ENCODE peak calls at places on chromosome 16, in eight cellular contexts. R, H, B, L, U, N, D and P are unnamed samples.

GRCh38 chr16:23615805-23616204 is 19.7 kb upstream of the NDUFAB1 start:
- DNase-seq in U (no peak), B (no peak), D (no peak), N (no peak), H (no peak), R (no peak), L (no peak), P (no peak)

GRCh38 chr16:69798466-69798865 is 36.3 kb downstream of the WWP2 start:
- DNase-seq in B (no peak), R (peak), N (no peak), D (no peak), L (no peak), U (no peak), H (no peak), P (no peak)

GRCh38 chr16:87822571-87822970 is 46.7 kb downstream of the SLC7A5 start:
- DNase-seq in D (no peak), H (no peak), B (no peak), N (no peak), U (no peak), L (no peak), R (no peak), P (no peak)

GRCh38 chr16:89618114-89618999 is 4.9 kb downstream of the DPEP1 start:
- DNase-seq in R (no peak), H (no peak), D (no peak), N (peak), B (no peak), U (no peak), L (no peak), P (no peak)

GRCh38 chr16:88597856-88598491 is 27.8 kb downstream of the ZC3H18 start:
- DNase-seq in B (no peak), D (no peak), U (no peak), H (no peak), L (no peak), N (no peak), R (no peak), P (no peak)

GRCh38 chr16:68194263-68194662 is 41.7 kb downstream of the ESRP2 start:
- DNase-seq in B (no peak), R (no peak), U (no peak), L (no peak), H (no peak), D (no peak), N (no peak), P (no peak)

GRCh38 chr16:86517652-86518258 is 7.4 kb downstream of the FOXF1 start:
- DNase-seq in R (no peak), D (peak), L (no peak), N (peak), B (peak), U (no peak), H (peak), P (no peak)

GRCh38 chr16:25709182-25709581 is 17.4 kb downstream of the HS3ST4 start:
- DNase-seq in H (no peak), L (no peak), B (no peak), N (no peak), R (no peak), D (no peak), U (no peak), P (no peak)

GRCh38 chr16:11379420-11379819 is 34.2 kb downstream of the RMI2 start:
- DNase-seq in D (no peak), H (no peak), L (no peak), U (no peak), R (no peak), N (no peak), B (no peak), P (no peak)

DNA sequence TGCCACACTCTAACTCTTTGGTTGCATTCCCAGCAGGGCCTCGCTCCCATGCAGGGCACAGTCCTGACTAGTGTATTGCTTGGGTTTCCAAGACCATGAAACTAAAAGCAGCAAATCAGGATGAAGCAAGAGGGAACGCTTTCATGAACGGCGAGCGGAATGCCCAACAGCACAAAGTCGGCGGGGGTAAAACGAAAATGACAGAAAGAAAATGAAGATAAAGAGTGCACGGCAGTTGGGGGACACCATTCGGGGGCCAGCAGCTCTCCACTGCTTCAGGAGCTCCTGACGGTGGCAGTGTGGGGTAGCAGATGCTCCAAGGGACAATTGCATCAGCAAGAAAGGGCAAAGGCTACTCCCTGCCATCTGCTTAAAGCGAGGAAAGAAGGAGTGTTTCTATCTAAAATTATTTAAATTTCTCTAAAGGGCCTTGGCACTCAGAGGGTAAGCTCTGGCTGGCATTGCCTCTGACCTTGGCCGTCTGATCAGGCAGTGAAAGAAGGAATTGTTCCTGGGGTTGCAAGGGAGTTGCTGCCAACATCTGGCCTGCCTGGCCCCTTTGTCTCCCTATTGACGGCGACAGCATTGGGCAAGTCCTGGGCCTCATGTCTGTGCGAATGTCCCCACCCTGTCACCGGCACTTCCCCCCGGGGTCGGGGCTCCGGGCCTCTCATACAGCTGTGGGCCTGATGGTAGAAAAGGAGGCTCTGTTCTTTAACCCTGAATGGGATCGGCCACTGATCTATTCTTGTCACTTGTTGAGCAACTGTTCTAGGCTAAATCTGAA is 138.2 kb downstream of the CMIP start:
- DNase-seq in H (peak), R (no peak), D (peak), L (no peak), U (no peak), N (peak), B (no peak), P (no peak)
- TF ChIP-seq CTCF in H (no peak), R (no peak), D (no peak), L (peak), U (peak), N (peak), B (peak), P (no peak)

DNA sequence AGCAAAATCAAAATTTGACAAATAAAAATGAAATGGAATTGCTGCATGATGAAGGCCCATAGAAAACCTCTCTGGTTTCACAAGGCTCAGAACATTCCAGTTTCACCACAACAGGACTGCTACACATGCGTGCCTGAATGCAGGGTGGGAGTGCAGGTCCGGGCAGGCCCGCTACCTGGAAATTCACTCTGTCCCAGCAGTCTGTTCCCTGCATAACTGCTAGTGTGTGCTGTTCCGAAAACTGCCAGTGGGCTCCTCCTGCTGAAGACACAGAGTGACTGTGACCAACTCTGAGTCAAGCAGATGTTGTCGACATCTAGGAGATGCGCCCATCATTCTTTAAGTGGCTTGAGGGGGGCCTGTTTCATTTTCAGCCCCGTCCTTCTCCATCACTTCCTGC is 284.8 kb upstream of the MAF start:
- DNase-seq in B (no peak), D (no peak), R (no peak), N (no peak), H (no peak), L (peak), U (no peak), P (no peak)
- TF ChIP-seq CTCF in B (no peak), D (no peak), R (no peak), N (no peak), H (no peak), L (peak), U (no peak), P (no peak)

GRCh38 chr16:13397126-13397525 is 495.7 kb downstream of the SHISA9 start:
- DNase-seq in U (no peak), H (no peak), N (no peak), D (no peak), L (no peak), R (no peak), B (no peak), P (no peak)
- TF ChIP-seq CTCF in U (peak), H (no peak), N (no peak), D (no peak), L (no peak), R (no peak), B (no peak), P (no peak)

DNA sequence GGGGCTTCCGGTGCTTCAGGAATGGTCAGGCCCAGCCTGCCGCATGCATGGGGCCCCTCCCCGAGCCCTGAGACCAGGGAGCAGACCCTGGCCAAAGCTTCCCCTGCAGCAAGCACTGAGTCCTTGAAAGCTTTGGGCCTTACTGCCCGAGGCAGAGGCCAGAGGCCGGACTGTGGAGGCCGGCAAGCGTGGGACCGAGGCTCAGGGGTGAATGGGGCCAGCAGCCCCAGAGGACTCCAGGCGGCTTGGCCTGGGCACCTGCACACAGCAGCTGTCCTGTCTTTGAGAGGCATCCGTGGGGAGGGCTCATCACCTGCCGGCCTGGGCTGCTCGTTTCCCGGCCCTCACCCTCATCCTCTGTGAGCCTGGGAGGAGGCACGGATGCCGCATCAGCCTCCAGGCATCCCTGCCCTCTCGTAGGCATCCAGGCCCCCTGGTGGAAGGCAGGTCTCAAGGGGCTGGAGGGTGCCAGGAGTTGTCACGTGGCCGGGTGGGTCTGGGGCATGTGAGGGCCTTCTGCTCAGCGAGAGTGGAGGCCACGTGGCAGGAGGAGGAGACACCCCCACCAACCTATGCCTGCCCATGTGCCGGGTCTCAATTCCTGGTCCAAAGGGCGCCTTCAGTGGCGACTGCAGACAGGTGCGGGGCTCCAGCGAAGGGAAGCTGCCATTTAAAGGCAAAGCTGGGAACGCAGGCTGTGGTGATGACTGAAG is 31.4 kb downstream of the CACNA1H start:
- DNase-seq in U (no peak), R (no peak), H (no peak), D (no peak), N (peak), B (no peak), L (no peak), P (no peak)
- TF ChIP-seq CTCF in U (no peak), R (no peak), H (no peak), D (peak), N (no peak), B (no peak), L (no peak), P (no peak)